ENCODE peak calls at places on chromosome 9, in nine cellular contexts. One of them, this sample, is unnamed.

GRCh38 chr9:116383956-116384355 is 230.4 kb downstream of the PAPPA start:
- DNase-seq in tibial artery: no peak
- DNase-seq in thoracic aorta: no peak
- DNase-seq in SJCRH30: no peak
- DNase-seq in GM23338: no peak
- DNase-seq in heart left ventricle: no peak
- DNase-seq in K562: no peak
- DNase-seq in prostate gland: no peak
- DNase-seq in hepatocyte: no peak
- DNase-seq in this sample: no peak

GRCh38 chr9:93676310-93677054 is 100.1 kb downstream of the PHF2 start:
- DNase-seq in tibial artery: peak; percentile 54
- DNase-seq in thoracic aorta: peak; percentile 1
- DNase-seq in SJCRH30: no peak
- DNase-seq in GM23338: no peak
- DNase-seq in heart left ventricle: peak; percentile 60
- DNase-seq in K562: no peak
- DNase-seq in prostate gland: no peak
- DNase-seq in hepatocyte: no peak
- DNase-seq in this sample: peak; percentile 60

GRCh38 chr9:93962561-93963440 is 7.6 kb upstream of the BARX1 start:
- DNase-seq in tibial artery: peak; percentile 88
- DNase-seq in thoracic aorta: peak; percentile 66
- DNase-seq in SJCRH30: peak; percentile 94
- DNase-seq in GM23338: peak; percentile 95
- DNase-seq in heart left ventricle: peak; percentile 82
- DNase-seq in K562: peak; percentile 89
- DNase-seq in prostate gland: peak; percentile 81
- DNase-seq in hepatocyte: peak; percentile 95
- DNase-seq in this sample: peak; percentile 92

GRCh38 chr9:99820330-99821186 is 1.1 kb upstream of the NR4A3 start:
- DNase-seq in tibial artery: peak; percentile 91
- DNase-seq in thoracic aorta: peak; percentile 49
- DNase-seq in SJCRH30: peak; percentile 62
- DNase-seq in GM23338: peak; percentile 22
- DNase-seq in heart left ventricle: no peak
- DNase-seq in K562: no peak
- DNase-seq in prostate gland: peak; percentile 64
- DNase-seq in hepatocyte: peak; percentile 73
- DNase-seq in this sample: peak; percentile 32

GRCh38 chr9:32543047-32543446 is 9.1 kb upstream of the SMIM27 start:
- DNase-seq in tibial artery: no peak
- DNase-seq in thoracic aorta: no peak
- DNase-seq in SJCRH30: no peak
- DNase-seq in GM23338: no peak
- DNase-seq in heart left ventricle: no peak
- DNase-seq in K562: no peak
- DNase-seq in prostate gland: no peak
- DNase-seq in hepatocyte: no peak
- DNase-seq in this sample: no peak

GRCh38 chr9:31146485-31147166 is 1237.8 kb upstream of the ACO1 start:
- DNase-seq in tibial artery: no peak
- DNase-seq in thoracic aorta: no peak
- DNase-seq in SJCRH30: no peak
- DNase-seq in GM23338: no peak
- DNase-seq in heart left ventricle: no peak
- DNase-seq in K562: no peak
- DNase-seq in prostate gland: no peak
- DNase-seq in hepatocyte: no peak
- DNase-seq in this sample: no peak

GRCh38 chr9:120702075-120702474 is 12.2 kb downstream of the MEGF9 start:
- DNase-seq in tibial artery: no peak
- DNase-seq in thoracic aorta: no peak
- DNase-seq in SJCRH30: no peak
- DNase-seq in GM23338: no peak
- DNase-seq in heart left ventricle: no peak
- DNase-seq in K562: no peak
- DNase-seq in prostate gland: no peak
- DNase-seq in hepatocyte: no peak
- DNase-seq in this sample: no peak

GRCh38 chr9:135227641-135228251 is 140.3 kb downstream of the OLFM1 start:
- DNase-seq in tibial artery: no peak
- DNase-seq in thoracic aorta: no peak
- DNase-seq in SJCRH30: no peak
- DNase-seq in GM23338: no peak
- DNase-seq in heart left ventricle: peak; percentile 42
- DNase-seq in K562: no peak
- DNase-seq in prostate gland: no peak
- DNase-seq in hepatocyte: no peak
- DNase-seq in this sample: no peak

GRCh38 chr9:99811172-99811571 is 10.5 kb upstream of the NR4A3 start:
- DNase-seq in tibial artery: no peak
- DNase-seq in thoracic aorta: no peak
- DNase-seq in SJCRH30: no peak
- DNase-seq in GM23338: no peak
- DNase-seq in heart left ventricle: no peak
- DNase-seq in K562: no peak
- DNase-seq in prostate gland: no peak
- DNase-seq in hepatocyte: no peak
- DNase-seq in this sample: no peak

GRCh38 chr9:11915699-11916098 is 777.5 kb upstream of the TYRP1 start:
- DNase-seq in tibial artery: no peak
- DNase-seq in thoracic aorta: no peak
- DNase-seq in SJCRH30: no peak
- DNase-seq in GM23338: peak; percentile 80
- DNase-seq in heart left ventricle: no peak
- DNase-seq in K562: no peak
- DNase-seq in prostate gland: no peak
- DNase-seq in hepatocyte: no peak
- DNase-seq in this sample: no peak

GRCh38 chr9:117043159-117043558 is 356.1 kb downstream of the TRIM32 start:
- DNase-seq in tibial artery: no peak
- DNase-seq in thoracic aorta: no peak
- DNase-seq in SJCRH30: no peak
- DNase-seq in GM23338: no peak
- DNase-seq in heart left ventricle: no peak
- DNase-seq in K562: no peak
- DNase-seq in prostate gland: no peak
- DNase-seq in hepatocyte: peak; percentile 15
- DNase-seq in this sample: no peak

GRCh38 chr9:87878930-87879603 is 3.6 kb upstream of the SPATA31E1 start:
- DNase-seq in tibial artery: no peak
- DNase-seq in thoracic aorta: no peak
- DNase-seq in SJCRH30: no peak
- DNase-seq in GM23338: no peak
- DNase-seq in heart left ventricle: no peak
- DNase-seq in K562: no peak
- DNase-seq in prostate gland: no peak
- DNase-seq in hepatocyte: no peak
- DNase-seq in this sample: no peak

GRCh38 chr9:32926901-32927300 is 74.5 kb downstream of the APTX start:
- DNase-seq in tibial artery: no peak
- DNase-seq in thoracic aorta: no peak
- DNase-seq in SJCRH30: no peak
- DNase-seq in GM23338: no peak
- DNase-seq in heart left ventricle: no peak
- DNase-seq in K562: no peak
- DNase-seq in prostate gland: no peak
- DNase-seq in hepatocyte: no peak
- DNase-seq in this sample: no peak

GRCh38 chr9:108212179-108212578 is 643.6 kb downstream of the ACTL7B start:
- DNase-seq in tibial artery: no peak
- DNase-seq in thoracic aorta: no peak
- DNase-seq in SJCRH30: peak; percentile 42
- DNase-seq in GM23338: peak; percentile 27
- DNase-seq in heart left ventricle: no peak
- DNase-seq in K562: no peak
- DNase-seq in prostate gland: no peak
- DNase-seq in hepatocyte: no peak
- DNase-seq in this sample: no peak

GRCh38 chr9:133351526-133351907 is 3.5 kb downstream of the RPL7A start:
- DNase-seq in tibial artery: no peak
- DNase-seq in thoracic aorta: no peak
- DNase-seq in SJCRH30: no peak
- DNase-seq in GM23338: no peak
- DNase-seq in heart left ventricle: no peak
- DNase-seq in K562: no peak
- DNase-seq in prostate gland: no peak
- DNase-seq in hepatocyte: no peak
- DNase-seq in this sample: no peak

GRCh38 chr9:133347985-133348762 is at the start of the genes MED22 and RPL7A:
- DNase-seq in tibial artery: peak; percentile 97
- DNase-seq in thoracic aorta: peak; percentile 95
- DNase-seq in SJCRH30: peak; percentile 99
- DNase-seq in GM23338: peak; percentile 99
- DNase-seq in heart left ventricle: peak; percentile 94
- DNase-seq in K562: peak; percentile 81
- DNase-seq in prostate gland: peak; percentile 94
- DNase-seq in hepatocyte: peak; percentile 97
- DNase-seq in this sample: peak; percentile 86

GRCh38 chr9:133348763-133349573 is 950 bp downstream of the RPL7A start:
- DNase-seq in tibial artery: no peak
- DNase-seq in thoracic aorta: no peak
- DNase-seq in SJCRH30: no peak
- DNase-seq in GM23338: no peak
- DNase-seq in heart left ventricle: no peak
- DNase-seq in K562: no peak
- DNase-seq in prostate gland: no peak
- DNase-seq in hepatocyte: no peak
- DNase-seq in this sample: no peak

GRCh38 chr9:133351908-133352634 is 4.1 kb downstream of the RPL7A start:
- DNase-seq in tibial artery: no peak
- DNase-seq in thoracic aorta: no peak
- DNase-seq in SJCRH30: peak; percentile 74
- DNase-seq in GM23338: peak; percentile 91
- DNase-seq in heart left ventricle: no peak
- DNase-seq in K562: peak; percentile 38
- DNase-seq in prostate gland: no peak
- DNase-seq in hepatocyte: peak; percentile 64
- DNase-seq in this sample: no peak

GRCh38 chr9:133349965-133350624 is 2.1 kb downstream of the RPL7A start:
- DNase-seq in tibial artery: no peak
- DNase-seq in thoracic aorta: no peak
- DNase-seq in SJCRH30: no peak
- DNase-seq in GM23338: no peak
- DNase-seq in heart left ventricle: no peak
- DNase-seq in K562: no peak
- DNase-seq in prostate gland: no peak
- DNase-seq in hepatocyte: no peak
- DNase-seq in this sample: no peak
- H3K27ac ChIP-seq in tibial artery: no peak overlapping the region
- H3K27ac ChIP-seq in thoracic aorta: no peak overlapping the region
- H3K27ac ChIP-seq in SJCRH30: no peak overlapping the region
- H3K27ac ChIP-seq in GM23338: peak overlapping the region; percentile 96
- H3K27ac ChIP-seq in heart left ventricle: no peak overlapping the region
- H3K27ac ChIP-seq in K562: peak overlapping the region; percentile 98
- H3K27ac ChIP-seq in prostate gland: no peak overlapping the region
- H3K27ac ChIP-seq in hepatocyte: peak overlapping the region; percentile 99
- H3K27ac ChIP-seq in this sample: no peak overlapping the region

GRCh38 chr9:16825971-16826370 is 44.5 kb downstream of the BNC2 start:
- DNase-seq in tibial artery: no peak
- DNase-seq in thoracic aorta: no peak
- DNase-seq in SJCRH30: peak; percentile 86
- DNase-seq in GM23338: no peak
- DNase-seq in heart left ventricle: no peak
- DNase-seq in K562: no peak
- DNase-seq in prostate gland: no peak
- DNase-seq in hepatocyte: peak; percentile 35
- DNase-seq in this sample: no peak
- H3K27ac ChIP-seq in tibial artery: no peak overlapping the region
- H3K27ac ChIP-seq in thoracic aorta: no peak overlapping the region
- H3K27ac ChIP-seq in SJCRH30: peak overlapping the region; percentile 67
- H3K27ac ChIP-seq in GM23338: peak overlapping the region; percentile 76
- H3K27ac ChIP-seq in heart left ventricle: no peak overlapping the region
- H3K27ac ChIP-seq in K562: no peak overlapping the region
- H3K27ac ChIP-seq in prostate gland: no peak overlapping the region
- H3K27ac ChIP-seq in hepatocyte: peak overlapping the region; percentile 82
- H3K27ac ChIP-seq in this sample: no peak overlapping the region

GRCh38 chr9:113501129-113501686 is 37.7 kb downstream of the RGS3 start:
- DNase-seq in tibial artery: no peak
- DNase-seq in thoracic aorta: no peak
- DNase-seq in SJCRH30: no peak
- DNase-seq in GM23338: peak; percentile 89
- DNase-seq in heart left ventricle: no peak
- DNase-seq in K562: no peak
- DNase-seq in prostate gland: no peak
- DNase-seq in hepatocyte: no peak
- DNase-seq in this sample: no peak
- H3K27ac ChIP-seq in tibial artery: peak overlapping the region; percentile 71
- H3K27ac ChIP-seq in thoracic aorta: peak overlapping the region; percentile 93
- H3K27ac ChIP-seq in SJCRH30: no peak overlapping the region
- H3K27ac ChIP-seq in GM23338: no peak overlapping the region
- H3K27ac ChIP-seq in heart left ventricle: peak overlapping the region; percentile 91
- H3K27ac ChIP-seq in K562: no peak overlapping the region
- H3K27ac ChIP-seq in prostate gland: no peak overlapping the region
- H3K27ac ChIP-seq in hepatocyte: no peak overlapping the region
- H3K27ac ChIP-seq in this sample: peak overlapping the region; percentile 96

GRCh38 chr9:86078731-86079130 is 20.6 kb downstream of the GOLM1 start:
- DNase-seq in tibial artery: no peak
- DNase-seq in thoracic aorta: no peak
- DNase-seq in SJCRH30: no peak
- DNase-seq in GM23338: no peak
- DNase-seq in heart left ventricle: no peak
- DNase-seq in K562: no peak
- DNase-seq in prostate gland: no peak
- DNase-seq in hepatocyte: no peak
- DNase-seq in this sample: no peak

GRCh38 chr9:86075132-86075807 is 24.1 kb downstream of the GOLM1 start:
- DNase-seq in tibial artery: no peak
- DNase-seq in thoracic aorta: no peak
- DNase-seq in SJCRH30: no peak
- DNase-seq in GM23338: no peak
- DNase-seq in heart left ventricle: no peak
- DNase-seq in K562: no peak
- DNase-seq in prostate gland: no peak
- DNase-seq in hepatocyte: no peak
- DNase-seq in this sample: no peak

GRCh38 chr9:86080112-86080579 is 19.2 kb downstream of the GOLM1 start:
- DNase-seq in tibial artery: no peak
- DNase-seq in thoracic aorta: no peak
- DNase-seq in SJCRH30: no peak
- DNase-seq in GM23338: no peak
- DNase-seq in heart left ventricle: no peak
- DNase-seq in K562: no peak
- DNase-seq in prostate gland: no peak
- DNase-seq in hepatocyte: no peak
- DNase-seq in this sample: no peak

GRCh38 chr9:86079421-86080111 is 19.8 kb downstream of the GOLM1 start:
- DNase-seq in tibial artery: no peak
- DNase-seq in thoracic aorta: no peak
- DNase-seq in SJCRH30: no peak
- DNase-seq in GM23338: no peak
- DNase-seq in heart left ventricle: no peak
- DNase-seq in K562: no peak
- DNase-seq in prostate gland: no peak
- DNase-seq in hepatocyte: no peak
- DNase-seq in this sample: no peak

DNA sequence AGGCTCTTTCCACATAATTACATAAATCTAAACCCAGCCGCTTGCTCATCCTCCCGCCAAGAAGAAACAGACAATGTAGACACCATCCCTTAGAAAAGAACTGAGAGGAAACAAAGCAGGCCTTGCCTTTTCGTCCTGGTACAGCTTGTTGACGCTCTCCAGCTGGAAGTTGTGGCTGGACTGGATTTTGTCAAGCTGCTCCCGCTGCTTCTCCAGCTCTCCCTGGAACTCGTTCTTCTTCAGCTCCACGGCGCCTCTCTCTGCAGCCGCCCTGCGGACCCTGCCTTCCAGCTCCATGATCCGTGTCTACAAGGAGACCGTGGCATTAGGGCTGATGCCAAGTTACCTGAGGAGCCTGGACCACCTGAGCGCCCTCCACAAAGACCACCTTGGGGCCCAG is 22.1 kb downstream of the GOLM1 start:
- DNase-seq in tibial artery: no peak
- DNase-seq in thoracic aorta: no peak
- DNase-seq in SJCRH30: no peak
- DNase-seq in GM23338: no peak
- DNase-seq in heart left ventricle: no peak
- DNase-seq in K562: no peak
- DNase-seq in prostate gland: no peak
- DNase-seq in hepatocyte: peak; percentile 44
- DNase-seq in this sample: no peak
- H3K27ac ChIP-seq in tibial artery: no peak overlapping the region
- H3K27ac ChIP-seq in thoracic aorta: no peak overlapping the region
- H3K27ac ChIP-seq in SJCRH30: no peak overlapping the region
- H3K27ac ChIP-seq in GM23338: peak overlapping the region; percentile 32
- H3K27ac ChIP-seq in heart left ventricle: no peak overlapping the region
- H3K27ac ChIP-seq in K562: no peak overlapping the region
- H3K27ac ChIP-seq in prostate gland: no peak overlapping the region
- H3K27ac ChIP-seq in hepatocyte: no peak overlapping the region
- H3K27ac ChIP-seq in this sample: no peak overlapping the region